ENCODE peak calls at places on chromosomes 7 and 10, in six cellular contexts. Z is stomach, E is HepG2, X is A549, G is suprapubic skin, W is transverse colon. H is an unnamed sample. For H3K4me1, the result is how much of the 10 kb centered on the place peaks cover.

GRCh38 chr10:71880425-71881306 is 29.6 kb upstream of the PSAP start:
- DNase-seq in E (peak), G (no peak), X (peak), Z (no peak), W (no peak), H (no peak)

GRCh38 chr7:50787825-50788224 is 5.1 kb upstream of the GRB10 start:
- DNase-seq in G (no peak), X (no peak), E (no peak), Z (no peak), W (no peak), H (no peak)

GRCh38 chr10:6578221-6579192 is 1.6 kb downstream of the PRKCQ start:
- DNase-seq in E (no peak), W (no peak), X (no peak), Z (no peak), G (no peak), H (no peak)

GRCh38 chr10:49135575-49136313 is 1.9 kb upstream of the FAM170B start:
- DNase-seq in G (no peak), E (no peak), W (no peak), Z (no peak), X (no peak), H (no peak)

GRCh38 chr7:66732439-66732838 is 8.1 kb upstream of the RABGEF1 start:
- DNase-seq in Z (no peak), G (no peak), X (no peak), E (no peak), W (no peak), H (no peak)

GRCh38 chr7:106127984-106128780 is 16.1 kb upstream of the SYPL1 start:
- DNase-seq in X (no peak), W (no peak), E (no peak), Z (no peak), G (no peak), H (no peak)

GRCh38 chr10:780536-781524 is 91.4 kb upstream of the DIP2C start:
- DNase-seq in X (no peak), G (peak), E (no peak), Z (no peak), W (no peak), H (no peak)

GRCh38 chr7:121604627-121605296 is 208.7 kb upstream of the FAM3C start:
- DNase-seq in E (peak), X (no peak), G (no peak), Z (no peak), W (no peak), H (no peak)

GRCh38 chr7:33062023-33062781 is at the start of gene NT5C3A:
- DNase-seq in Z (peak), E (no peak), X (no peak), W (peak), G (no peak), H (no peak)

GRCh38 chr7:151809156-151809863 is 67.6 kb downstream of the PRKAG2 start:
- DNase-seq in Z (no peak), E (no peak), G (no peak), X (no peak), W (no peak), H (no peak)

GRCh38 chr10:121522841-121523240 is 75.4 kb downstream of the FGFR2 start:
- DNase-seq in E (no peak), Z (no peak), W (no peak), X (no peak), G (no peak), H (no peak)

GRCh38 chr10:6161913-6162312 is 40.8 kb upstream of the PFKFB3 start:
- DNase-seq in W (no peak), X (no peak), G (no peak), E (no peak), Z (no peak), H (no peak)

GRCh38 chr10:28291881-28292297 is 11.0 kb downstream of the MPP7 start:
- DNase-seq in Z (no peak), W (no peak), E (no peak), G (no peak), X (no peak), H (no peak)

GRCh38 chr10:44569193-44570091 is 184.5 kb upstream of the CXCL12 start:
- DNase-seq in W (no peak), Z (no peak), E (no peak), G (no peak), X (no peak), H (no peak)

GRCh38 chr10:106857213-106857612 is 307.3 kb downstream of the SORCS1 start:
- DNase-seq in Z (no peak), W (no peak), G (no peak), X (no peak), E (no peak), H (no peak)

GRCh38 chr7:41244246-41244645 is 458.6 kb downstream of the INHBA start:
- DNase-seq in E (no peak), X (no peak), G (no peak), Z (no peak), W (no peak), H (no peak)

GRCh38 chr10:66394287-66395063 is 531.4 kb upstream of the LRRTM3 start:
- DNase-seq in X (no peak), E (no peak), W (no peak), G (no peak), Z (no peak), H (no peak)

GRCh38 chr10:30984563-30985328 is 46.9 kb downstream of the ZNF438 start:
- DNase-seq in X (no peak), G (no peak), Z (no peak), W (no peak), E (no peak), H (no peak)

GRCh38 chr7:79778786-79779382 is 325.4 kb upstream of the MAGI2 start:
- DNase-seq in W (no peak), Z (no peak), G (no peak), E (no peak), X (no peak), H (no peak)

GRCh38 chr10:75495434-75496190 is 64.2 kb downstream of the LRMDA start:
- DNase-seq in X (no peak), Z (no peak), W (no peak), G (no peak), E (peak), H (no peak)

DNA sequence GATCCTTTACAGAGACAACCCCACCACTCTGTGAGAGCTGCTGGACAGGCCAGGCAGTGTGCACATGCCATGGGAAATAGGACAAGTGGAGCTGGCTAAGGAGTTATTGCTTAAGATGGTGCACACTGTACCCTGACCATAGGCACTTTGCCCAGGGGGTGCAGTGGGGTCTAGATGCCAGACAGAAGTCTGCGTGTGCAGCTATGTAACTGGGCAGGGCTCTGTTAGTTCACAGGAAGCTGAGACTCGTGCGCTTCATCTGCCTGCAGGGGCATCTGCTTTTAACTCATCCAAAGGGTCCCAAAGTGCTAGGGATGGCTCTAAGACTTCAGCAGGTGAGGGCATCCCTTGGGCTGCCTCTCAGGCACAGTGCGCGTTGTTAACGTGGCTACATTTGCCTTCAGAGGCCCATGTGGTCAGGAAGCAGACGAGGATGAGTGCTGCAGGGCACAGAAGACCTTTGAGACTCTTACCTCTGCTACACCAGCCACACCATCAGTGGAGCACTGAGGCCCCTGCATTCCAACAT is 77.7 kb upstream of the GPR26 start:
- DNase-seq in W (no peak), Z (no peak), E (no peak), G (no peak), X (no peak), H (no peak)
- TF ChIP-seq POLR2A in W (no peak), Z (no peak), E (no peak), G (no peak), X (no peak), H (no peak)

GRCh38 chr10:102775973-102776669 is 32.4 kb downstream of the WBP1L start:
- DNase-seq in E (peak), G (peak), W (peak), X (no peak), Z (peak), H (peak)
- TF ChIP-seq EP300 in E (no peak), G (no peak), W (no peak), X (no peak), Z (peak), H (peak)

GRCh38 chr7:127892488-127893314 is 138.5 kb downstream of the LRRC4 start:
- DNase-seq in W (no peak), G (no peak), X (no peak), Z (no peak), E (no peak), H (no peak)
- H3K4me1 ChIP-seq in W (under half), G (under half), X (under half), Z (under half), E (under half), H (under half)

GRCh38 chr7:88191911-88192310 is 27.9 kb downstream of the SRI start:
- DNase-seq in E (no peak), W (no peak), X (no peak), G (no peak), Z (no peak), H (no peak)
- TF ChIP-seq POLR2A in E (no peak), W (no peak), X (no peak), G (no peak), Z (no peak), H (no peak)

DNA sequence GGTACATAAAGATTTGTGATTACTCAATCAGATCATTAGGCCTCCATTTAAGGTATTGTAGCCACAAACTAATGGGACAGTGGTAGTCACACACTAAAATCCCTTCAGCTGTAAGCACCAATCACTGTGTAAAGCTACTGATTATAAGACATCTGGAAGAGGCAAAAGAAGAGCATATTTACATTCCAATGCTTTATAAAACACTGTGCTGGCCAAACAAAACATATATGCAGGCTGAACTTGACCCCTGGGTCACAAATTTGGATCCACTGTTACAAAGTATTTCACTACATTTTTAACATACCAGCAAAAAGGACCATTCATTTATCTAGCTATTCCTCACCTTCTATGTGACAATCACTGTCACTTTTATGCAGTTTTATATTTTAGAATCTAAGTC is 41.4 kb upstream of the ANLN start:
- DNase-seq in X (no peak), Z (no peak), G (no peak), W (no peak), E (no peak), H (no peak)
- TF ChIP-seq EP300 in X (no peak), Z (no peak), G (no peak), W (no peak), E (no peak), H (no peak)

GRCh38 chr7:155992974-155993373 is 180.7 kb upstream of the SHH start:
- DNase-seq in W (no peak), X (no peak), G (no peak), Z (no peak), E (no peak), H (no peak)
- H3K4me1 ChIP-seq in W (under half), X (under half), G (under half), Z (under half), E (under half), H (under half)

GRCh38 chr10:110668443-110668842 is 24.3 kb downstream of the RBM20 start:
- DNase-seq in E (no peak), G (no peak), W (no peak), X (no peak), Z (no peak), H (no peak)

GRCh38 chr10:110670335-110670734 is 26.2 kb downstream of the RBM20 start:
- DNase-seq in W (no peak), Z (no peak), E (no peak), G (no peak), X (no peak), H (no peak)

GRCh38 chr10:110676016-110676415 is 31.9 kb downstream of the RBM20 start:
- DNase-seq in X (no peak), G (no peak), Z (no peak), E (no peak), W (no peak), H (no peak)

GRCh38 chr10:110672580-110672919 is 28.4 kb downstream of the RBM20 start:
- DNase-seq in W (no peak), Z (no peak), E (no peak), X (no peak), G (no peak), H (peak)

GRCh38 chr10:110671788-110672579 is 27.8 kb downstream of the RBM20 start:
- DNase-seq in X (peak), Z (peak), G (peak), E (peak), W (peak), H (peak)
- TF ChIP-seq POLR2A in X (peak), Z (no peak), G (no peak), E (no peak), W (no peak), H (no peak)

DNA sequence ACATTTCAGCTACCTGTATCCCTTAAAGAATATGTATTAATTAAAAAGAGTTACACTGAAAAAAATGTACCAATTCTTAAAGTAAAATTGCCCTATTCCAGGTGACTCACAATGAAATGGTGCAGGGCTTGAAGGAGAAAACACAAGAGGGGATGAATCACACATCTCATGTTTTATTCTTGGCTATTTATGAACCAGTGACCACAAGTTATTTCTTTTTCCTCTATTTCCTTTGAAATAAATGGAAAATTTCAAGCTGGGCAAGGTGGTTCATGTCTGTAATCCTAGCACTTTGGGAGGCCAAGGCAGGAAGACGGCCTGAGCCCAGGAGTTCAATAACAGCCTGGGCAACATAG is 106.8 kb downstream of the UBE2H start:
- DNase-seq in W (no peak), G (no peak), Z (no peak), E (no peak), X (peak), H (no peak)
- TF ChIP-seq EP300 in W (no peak), G (no peak), Z (no peak), E (no peak), X (no peak), H (no peak)